ENCODE peak calls at places on chromosomes 16 and 17, in nine cellular contexts. J is lung, I is GM12864, K is GM12865, U is sigmoid colon, W is dorsolateral prefrontal cortex, O is tibial nerve, C is cardiac muscle cell, T is stomach. Y is an unnamed sample.

GRCh38 chr17:39812466-39812865 is 51.6 kb downstream of the IKZF3 start:
- DNase-seq in O (no peak), T (peak), J (no peak), U (no peak), C (no peak), W (no peak), I (no peak), K (no peak), Y (no peak)

GRCh38 chr17:79797492-79798295 is 817 bp upstream of the CBX8 start:
- DNase-seq in I (no peak), K (peak), J (no peak), O (no peak), T (no peak), W (no peak), U (no peak), C (no peak), Y (no peak)

GRCh38 chr17:19369846-19370492 is 7.4 kb upstream of the B9D1 start:
- DNase-seq in O (no peak), W (no peak), I (no peak), J (peak), T (no peak), U (peak), K (peak), C (no peak), Y (no peak)

GRCh38 chr17:7218774-7219173 is 862 bp downstream of the DLG4 start:
- DNase-seq in W (no peak), K (no peak), I (no peak), T (no peak), U (no peak), C (no peak), J (no peak), O (no peak), Y (no peak)

GRCh38 chr17:37671028-37671812 is 28.0 kb upstream of the DDX52 start:
- DNase-seq in K (no peak), T (no peak), J (no peak), I (no peak), O (no peak), U (no peak), C (no peak), W (no peak), Y (no peak)

GRCh38 chr17:17890773-17891759 is 54.3 kb upstream of the SREBF1 start:
- DNase-seq in U (no peak), T (peak), W (peak), J (peak), O (peak), K (peak), I (no peak), C (peak), Y (peak)

GRCh38 chr17:65277576-65277975 is 140.4 kb downstream of the RGS9 start:
- DNase-seq in J (no peak), I (no peak), W (no peak), C (peak), O (no peak), T (no peak), K (peak), U (no peak), Y (peak)

GRCh38 chr16:50666658-50667496 is 14.2 kb downstream of the SNX20 start:
- DNase-seq in C (no peak), U (no peak), K (peak), W (no peak), O (no peak), J (no peak), T (no peak), I (peak), Y (no peak)

GRCh38 chr16:50458694-50459271 is 89.4 kb upstream of the NKD1 start:
- DNase-seq in W (no peak), I (no peak), U (peak), O (no peak), C (no peak), J (no peak), K (no peak), T (no peak), Y (no peak)

GRCh38 chr16:85523602-85524364 is 89.3 kb upstream of the GSE1 start:
- DNase-seq in T (peak), W (no peak), K (no peak), J (peak), U (peak), I (no peak), C (peak), O (no peak), Y (peak)

GRCh38 chr17:61402978-61403845 is 3.6 kb downstream of the TBX2 start:
- DNase-seq in O (no peak), U (no peak), K (no peak), W (no peak), J (no peak), C (no peak), T (no peak), I (no peak), Y (no peak)

GRCh38 chr17:61405047-61405685 is 5.5 kb downstream of the TBX2 start:
- DNase-seq in J (no peak), I (no peak), U (peak), T (no peak), W (no peak), O (no peak), C (no peak), K (no peak), Y (no peak)

GRCh38 chr17:61404702-61405046 is 5.0 kb downstream of the TBX2 start:
- DNase-seq in U (peak), C (no peak), J (no peak), T (no peak), W (no peak), O (no peak), K (no peak), I (no peak), Y (no peak)

GRCh38 chr17:61405686-61406542 is 6.3 kb downstream of the TBX2 start:
- DNase-seq in J (no peak), I (no peak), T (no peak), W (no peak), O (no peak), U (peak), C (no peak), K (no peak), Y (no peak)

GRCh38 chr17:61403846-61404701 is 4.4 kb downstream of the TBX2 start:
- DNase-seq in I (no peak), J (no peak), O (no peak), T (no peak), K (no peak), U (peak), C (no peak), W (no peak), Y (no peak)
- H3K4me3 ChIP-seq in I (no peak), J (peak), O (peak), T (peak), K (no peak), U (peak), C (peak), W (peak), Y (no peak)

GRCh38 chr17:81258292-81258691 is 19.2 kb downstream of the NDUFAF8 start:
- DNase-seq in J (no peak), T (no peak), U (no peak), W (no peak), C (no peak), O (no peak), I (no peak), K (no peak), Y (no peak)
- TF ChIP-seq CTCF in J (no peak), T (no peak), U (no peak), W (no peak), C (no peak), O (no peak), I (no peak), K (no peak), Y (no peak)

GRCh38 chr17:28226563-28226962 is 92.4 kb upstream of the TMEM97 start:
- DNase-seq in U (no peak), O (no peak), J (no peak), C (no peak), I (no peak), T (no peak), W (no peak), K (no peak), Y (no peak)

GRCh38 chr17:28225872-28226271 is 93.1 kb upstream of the TMEM97 start:
- DNase-seq in T (no peak), K (no peak), C (no peak), W (no peak), U (no peak), I (no peak), O (no peak), J (no peak), Y (no peak)

GRCh38 chr17:28228109-28228840 is 90.7 kb upstream of the TMEM97 start:
- DNase-seq in O (no peak), I (no peak), T (no peak), W (no peak), C (peak), K (no peak), J (no peak), U (no peak), Y (no peak)

GRCh38 chr17:28228986-28229729 is 89.8 kb upstream of the TMEM97 start:
- DNase-seq in I (no peak), T (no peak), U (no peak), C (no peak), O (no peak), W (no peak), K (no peak), J (no peak), Y (no peak)

DNA sequence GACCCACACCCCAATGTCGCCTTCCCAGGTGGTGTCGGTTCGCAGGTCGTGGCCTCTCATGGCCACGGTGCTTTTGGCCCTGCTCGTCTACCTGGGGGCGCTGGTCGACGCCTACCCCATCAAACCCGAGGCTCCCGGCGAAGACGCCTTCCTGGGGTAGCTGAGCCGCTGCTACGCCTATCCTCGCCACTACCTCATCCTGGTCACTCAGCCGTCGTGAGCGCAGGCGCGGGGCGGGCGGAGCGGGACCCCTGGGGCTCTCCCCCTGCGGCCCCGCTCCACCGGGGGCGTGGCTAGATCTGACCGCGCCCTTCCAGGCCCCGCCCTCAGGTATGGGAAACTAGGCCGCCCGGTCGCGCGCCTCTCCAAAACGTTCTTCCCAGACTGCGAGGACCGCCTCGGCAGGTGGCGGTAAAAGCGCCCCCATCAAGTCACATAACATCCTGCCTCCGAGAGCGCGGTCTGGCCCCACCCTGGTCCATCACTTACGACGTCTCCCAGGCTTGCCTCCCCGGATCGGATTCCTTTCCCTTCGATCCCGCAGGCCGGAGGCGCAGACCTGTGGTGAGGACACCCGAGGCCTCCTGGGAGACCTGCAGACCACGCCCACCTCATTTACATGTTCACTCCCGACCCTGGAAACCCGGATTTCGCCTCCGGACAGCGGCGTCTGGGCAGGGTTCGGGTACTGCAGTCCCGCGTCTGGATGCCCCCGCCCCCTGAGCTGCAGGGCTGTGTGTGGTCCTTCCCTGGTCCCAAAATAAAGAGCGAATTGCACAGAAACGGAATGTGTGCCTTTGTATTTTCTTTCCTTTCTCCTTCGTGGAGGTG is 91.5 kb upstream of the TMEM97 start:
- DNase-seq in K (peak), C (peak), O (no peak), U (no peak), J (peak), I (no peak), T (peak), W (peak), Y (no peak)
- H3K4me3 ChIP-seq in K (peak), C (peak), O (peak), U (peak), J (peak), I (peak), T (peak), W (peak), Y (peak)

GRCh38 chr17:48134912-48135480 is 27.4 kb downstream of the SNX11 start:
- DNase-seq in I (no peak), W (no peak), C (no peak), U (no peak), O (no peak), T (no peak), J (no peak), K (no peak), Y (no peak)
- TF ChIP-seq CTCF in I (peak), W (no peak), C (peak), U (no peak), O (no peak), T (no peak), J (no peak), K (peak), Y (peak)